ENCODE peak calls at places on chromosomes 3 and 15, in five cellular contexts. D is KBM-7, I is NCI-H2029 treated with DMSO at 0.1 percent for 48 hours, V is NAMALWA, R is sciatic nerve. U is an unnamed sample.

GRCh38 chr15:38085104-38085503 is 150.7 kb downstream of the TMCO5A start:
- DNase-seq in D (peak), I (no peak), V (peak), R (no peak), U (no peak)

GRCh38 chr3:44104043-44104442 is 137.6 kb upstream of the TOPAZ1 start:
- DNase-seq in D (no peak), I (no peak), V (no peak), R (no peak), U (no peak)

GRCh38 chr3:71581981-71582611 is 1.4 kb downstream of the FOXP1 start:
- DNase-seq in D (peak), I (no peak), V (peak), R (peak), U (peak)

GRCh38 chr3:151467069-151467468 is 6.2 kb upstream of the IGSF10 start:
- DNase-seq in D (peak), I (no peak), V (peak), R (no peak), U (no peak)

GRCh38 chr15:69972436-69972835 is 125.3 kb downstream of the TLE3 start:
- DNase-seq in D (no peak), I (no peak), V (no peak), R (no peak), U (no peak)

GRCh38 chr3:77541203-77541922 is 501.5 kb downstream of the ROBO2 start:
- DNase-seq in D (no peak), I (no peak), V (no peak), R (no peak), U (no peak)

GRCh38 chr15:94080416-94080815 is 150.9 kb upstream of the MCTP2 start:
- DNase-seq in D (no peak), I (no peak), V (no peak), R (peak), U (no peak)

GRCh38 chr3:45095916-45096526 is 50.2 kb downstream of the CDCP1 start:
- DNase-seq in D (no peak), I (no peak), V (no peak), R (no peak), U (no peak)

GRCh38 chr3:188559069-188559410 is 405.1 kb downstream of the LPP start:
- DNase-seq in D (no peak), I (no peak), V (no peak), R (no peak), U (no peak)

GRCh38 chr3:34396288-34396687 is 597.9 kb downstream of the PDCD6IP start:
- DNase-seq in D (no peak), I (no peak), V (no peak), R (no peak), U (no peak)

GRCh38 chr3:51311055-51311454 is 74.0 kb upstream of the MANF start:
- DNase-seq in D (peak), I (no peak), V (peak), R (no peak), U (peak)

GRCh38 chr3:13504161-13504831 is 24.2 kb downstream of the HDAC11 start:
- DNase-seq in D (no peak), I (no peak), V (no peak), R (no peak), U (no peak)

GRCh38 chr15:66145242-66146182 is 108.0 kb downstream of the MEGF11 start:
- DNase-seq in D (peak), I (peak), V (no peak), R (no peak), U (peak)

GRCh38 chr3:65751123-65751700 is 287.5 kb downstream of the MAGI1 start:
- DNase-seq in D (peak), I (no peak), V (peak), R (peak), U (no peak)

GRCh38 chr15:98682992-98683701 is 34.8 kb downstream of the IGF1R start:
- DNase-seq in D (no peak), I (no peak), V (no peak), R (no peak), U (no peak)

GRCh38 chr3:177279118-177279815 is 82.0 kb upstream of the TBL1XR1 start:
- DNase-seq in D (no peak), I (peak), V (no peak), R (no peak), U (peak)

GRCh38 chr3:98839846-98840245 is 61.6 kb downstream of the DCBLD2 start:
- DNase-seq in D (no peak), I (no peak), V (no peak), R (no peak), U (no peak)

GRCh38 chr3:194928831-194929594 is 243.3 kb downstream of the FAM43A start:
- DNase-seq in D (no peak), I (no peak), V (no peak), R (peak), U (no peak)

GRCh38 chr15:95693917-95694316 is 636.6 kb upstream of the NR2F2 start:
- DNase-seq in D (no peak), I (no peak), V (no peak), R (no peak), U (no peak)

GRCh38 chr15:35047528-35047927 is 37.6 kb downstream of the NANOGP8 start:
- DNase-seq in D (no peak), I (no peak), V (no peak), R (no peak), U (no peak)

GRCh38 chr3:192408007-192408655 is 319.2 kb downstream of the FGF12 start:
- DNase-seq in D (no peak), I (no peak), V (no peak), R (no peak), U (no peak)

GRCh38 chr3:106452096-106452495 is 583.3 kb upstream of the CBLB start:
- DNase-seq in D (no peak), I (no peak), V (no peak), R (no peak), U (no peak)

GRCh38 chr3:47979070-47979469 is 37.1 kb downstream of the MAP4 start:
- DNase-seq in D (no peak), I (no peak), V (no peak), R (no peak), U (no peak)

GRCh38 chr3:103173940-103174339 is 739.1 kb downstream of the ZPLD1 start:
- DNase-seq in D (no peak), I (no peak), V (no peak), R (no peak), U (no peak)

GRCh38 chr15:85974348-85974705 is 105.3 kb upstream of the AGBL1 start:
- DNase-seq in D (no peak), I (no peak), V (no peak), R (no peak), U (no peak)

GRCh38 chr15:41945701-41946100 is 26.7 kb downstream of the EHD4 start:
- DNase-seq in D (no peak), I (no peak), V (no peak), R (no peak), U (no peak)

GRCh38 chr15:45230246-45230965 is 21.6 kb upstream of the SLC28A2 start:
- DNase-seq in D (no peak), I (no peak), V (no peak), R (no peak), U (no peak)

GRCh38 chr3:119529883-119530282 is 29.5 kb downstream of the CD80 start:
- DNase-seq in D (no peak), I (no peak), V (no peak), R (no peak), U (no peak)

GRCh38 chr3:16288664-16289063 is 23.7 kb downstream of the OXNAD1 start:
- DNase-seq in D (no peak), I (no peak), V (no peak), R (no peak), U (no peak)

GRCh38 chr3:57382933-57383332 is 90.4 kb upstream of the ASB14 start:
- DNase-seq in D (no peak), I (no peak), V (no peak), R (no peak), U (no peak)

GRCh38 chr15:68261241-68261640 is 16.3 kb upstream of the FEM1B start:
- DNase-seq in D (no peak), I (no peak), V (no peak), R (no peak), U (no peak)

GRCh38 chr3:44476181-44476599 is 1.3 kb downstream of the ZNF445 start:
- DNase-seq in D (peak), I (no peak), V (peak), R (no peak), U (no peak)